ENCODE peak calls at places on chromosomes 7 and 10, in six cellular contexts. I is HepG2, Y is H1, T is GM12878, J is GM12892, S is K562. A is an unnamed sample.

GRCh38 chr10:114876602-114877300 is 55.2 kb downstream of the FHIP2A start:
- DNase-seq in S (peak), I (peak), T (peak), Y (peak), J (peak), A (peak)

GRCh38 chr7:151448261-151449252 is 8.6 kb upstream of the CRYGN start:
- DNase-seq in T (no peak), S (peak), I (peak), J (peak), Y (no peak), A (peak)

GRCh38 chr7:97270280-97270679 is 152.8 kb downstream of the SDHAF3 start:
- DNase-seq in J (no peak), Y (no peak), S (no peak), I (no peak), T (no peak), A (no peak)

GRCh38 chr10:44801383-44802327 is 109.5 kb upstream of the TMEM72 start:
- DNase-seq in I (peak), T (no peak), S (no peak), J (no peak), Y (no peak), A (no peak)

GRCh38 chr7:67311901-67312300 is 315.3 kb downstream of the TYW1 start:
- DNase-seq in I (no peak), J (no peak), S (no peak), Y (no peak), T (no peak), A (no peak)

GRCh38 chr10:62048919-62049636 is 147.6 kb downstream of the ARID5B start:
- DNase-seq in J (no peak), Y (peak), I (peak), T (no peak), S (peak), A (no peak)

GRCh38 chr7:604038-604883 is 84.6 kb upstream of the PDGFA start:
- DNase-seq in T (peak), I (no peak), Y (no peak), S (peak), J (peak), A (peak)

GRCh38 chr7:36299882-36300341 is 89.8 kb upstream of the ANLN start:
- DNase-seq in Y (no peak), J (no peak), T (no peak), I (no peak), S (no peak), A (no peak)

GRCh38 chr10:35127289-35127891 is 744 bp downstream of the CREM start:
- DNase-seq in I (peak), J (no peak), Y (no peak), S (peak), T (no peak), A (no peak)

GRCh38 chr7:83153419-83153818 is 9.3 kb downstream of the PCLO start:
- DNase-seq in T (no peak), S (no peak), Y (no peak), I (no peak), J (no peak), A (no peak)

GRCh38 chr7:126972571-126972970 is 280.2 kb downstream of the GRM8 start:
- DNase-seq in I (no peak), Y (no peak), J (no peak), T (no peak), S (no peak), A (no peak)

GRCh38 chr10:14391342-14391741 is 60.6 kb upstream of the FRMD4A start:
- DNase-seq in I (no peak), Y (no peak), S (no peak), T (no peak), J (no peak), A (no peak)

GRCh38 chr10:131997366-131998049 is 15.8 kb upstream of the BNIP3 start:
- DNase-seq in S (no peak), I (peak), J (no peak), Y (no peak), T (no peak), A (no peak)

GRCh38 chr7:120792091-120792860 is 65.7 kb downstream of the TSPAN12 start:
- DNase-seq in Y (peak), S (peak), J (peak), T (peak), I (peak), A (peak)

GRCh38 chr7:74093671-74094223 is 10.1 kb downstream of the LIMK1 start:
- DNase-seq in S (no peak), T (no peak), I (no peak), Y (no peak), J (no peak), A (no peak)

GRCh38 chr10:114662651-114663217 is 4.7 kb upstream of the ABLIM1 start:
- DNase-seq in S (no peak), J (no peak), T (no peak), Y (no peak), I (no peak), A (no peak)

GRCh38 chr10:121357323-121357835 is 240.9 kb downstream of the FGFR2 start:
- DNase-seq in Y (no peak), T (no peak), J (no peak), S (no peak), I (no peak), A (no peak)

GRCh38 chr7:115387168-115387567 is 465.3 kb downstream of the MDFIC start:
- DNase-seq in T (no peak), I (no peak), S (no peak), Y (no peak), J (no peak), A (no peak)

GRCh38 chr10:60526024-60526585 is 136.4 kb upstream of the ANK3 start:
- DNase-seq in T (no peak), I (no peak), J (no peak), S (no peak), Y (no peak), A (no peak)

GRCh38 chr7:12244694-12245093 is 33.6 kb downstream of the TMEM106B start:
- DNase-seq in Y (no peak), J (no peak), S (no peak), T (no peak), I (no peak), A (no peak)

GRCh38 chr7:29102554-29103151 is 43.7 kb downstream of the CPVL start:
- DNase-seq in I (peak), J (no peak), S (peak), T (no peak), Y (peak), A (no peak)

GRCh38 chr7:46545790-46546189 is 624.7 kb upstream of the IGFBP3 start:
- DNase-seq in T (no peak), J (no peak), S (no peak), Y (no peak), I (peak), A (no peak)

GRCh38 chr7:98165827-98166667 is 45.2 kb upstream of the BHLHA15 start:
- DNase-seq in J (peak), T (no peak), I (peak), Y (peak), S (peak), A (peak)

GRCh38 chr7:157688439-157689268 is 351.9 kb downstream of the DNAJB6 start:
- DNase-seq in S (no peak), T (no peak), Y (no peak), I (no peak), J (no peak), A (no peak)

GRCh38 chr7:101501351-101501750 is 127.7 kb downstream of the MYL10 start:
- DNase-seq in J (no peak), T (no peak), Y (no peak), I (no peak), S (no peak), A (no peak)

GRCh38 chr10:74683621-74684114 is 142.7 kb upstream of the KAT6B start:
- DNase-seq in S (no peak), I (peak), Y (no peak), T (no peak), J (no peak), A (no peak)

GRCh38 chr10:74684462-74684861 is 141.9 kb upstream of the KAT6B start:
- DNase-seq in S (no peak), T (no peak), Y (no peak), J (no peak), I (peak), A (no peak)

GRCh38 chr10:74677951-74678350 is 148.4 kb upstream of the KAT6B start:
- DNase-seq in S (no peak), I (no peak), T (peak), Y (no peak), J (peak), A (no peak)

GRCh38 chr10:74683067-74683466 is 143.3 kb upstream of the KAT6B start:
- DNase-seq in Y (no peak), I (peak), J (no peak), S (no peak), T (no peak), A (no peak)

DNA sequence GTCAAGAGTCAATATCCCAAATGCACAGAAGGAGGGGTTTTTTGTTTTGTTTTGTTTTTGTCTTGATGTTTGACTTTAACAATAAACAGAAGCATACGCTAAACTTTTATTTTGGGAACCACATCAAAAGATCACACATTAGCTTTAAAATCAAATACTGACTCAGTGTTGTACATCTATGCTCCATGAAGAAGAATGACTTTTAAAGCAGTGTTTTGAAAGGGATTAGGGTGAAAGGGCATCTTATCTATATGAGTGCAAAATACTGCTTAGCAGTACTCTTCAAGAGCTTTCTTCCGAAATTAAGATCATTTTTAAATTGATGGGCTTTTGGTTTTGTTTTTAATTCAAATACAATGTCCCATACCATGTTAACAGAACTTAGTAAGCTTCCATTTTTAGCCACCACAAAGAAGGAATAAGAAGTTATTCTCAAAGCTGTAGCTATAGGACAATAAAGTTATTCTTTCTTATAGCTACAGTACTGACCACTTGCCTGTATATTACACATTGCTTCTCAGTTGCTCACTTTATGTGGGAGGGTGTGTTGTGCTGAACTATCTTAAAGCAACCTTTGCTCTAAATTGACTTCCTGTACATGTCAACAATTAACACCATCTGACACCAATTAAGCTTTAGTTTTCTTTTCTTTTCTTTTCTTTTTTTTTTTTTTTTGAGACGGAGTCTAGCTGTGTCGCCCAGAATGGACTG is 144.3 kb upstream of the KAT6B start:
- DNase-seq in J (no peak), Y (no peak), S (no peak), T (no peak), I (no peak), A (no peak)
- TF ChIP-seq TAF1 in J (no peak), Y (no peak), S (no peak), T (no peak), I (no peak), A (no peak)

DNA sequence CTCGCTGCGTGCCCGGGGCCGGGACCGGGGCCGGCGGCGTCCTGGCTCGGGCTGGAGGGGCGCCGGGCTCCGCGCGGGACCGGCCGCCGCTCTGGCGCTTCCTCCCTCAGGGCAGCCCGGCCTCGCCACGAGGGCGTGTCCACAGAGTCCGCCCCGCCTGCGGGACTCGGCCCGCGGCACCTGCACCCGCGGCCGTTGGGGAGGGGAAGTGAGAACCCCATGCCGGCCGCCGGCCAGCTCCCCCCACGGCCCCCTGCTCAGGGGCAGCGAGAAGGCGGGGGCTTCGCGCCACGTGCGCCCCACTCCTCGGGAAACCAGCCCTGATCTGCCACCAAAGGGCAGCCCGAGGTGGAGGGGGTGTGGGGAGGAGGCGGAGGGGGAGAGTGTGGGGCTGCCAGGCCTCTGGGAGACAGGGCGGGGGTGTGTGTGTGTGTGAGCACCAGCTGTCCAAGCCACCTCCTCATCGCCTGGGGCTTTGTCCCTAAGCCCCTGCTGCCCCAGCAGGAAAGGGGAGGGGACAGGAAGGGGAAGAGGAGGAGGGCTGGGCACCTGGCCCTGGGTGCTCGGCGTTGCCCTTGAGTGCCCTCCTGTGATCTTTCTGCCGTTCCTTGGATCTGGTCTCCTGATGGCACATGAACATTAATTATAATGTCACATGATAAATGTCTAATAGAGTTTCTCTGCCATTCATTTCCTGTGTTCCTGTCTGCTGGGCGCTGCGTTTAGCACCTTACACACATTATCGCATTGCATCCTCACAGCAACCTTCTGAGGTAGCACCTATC is at the start of gene PIK3AP1:
- DNase-seq in I (no peak), T (no peak), J (peak), Y (peak), S (peak), A (peak)
- TF ChIP-seq POLR2A in I (no peak), T (peak), J (peak), Y (no peak), S (no peak), A (peak)

GRCh38 chr10:48458662-48459048 is 146.2 kb downstream of the ARHGAP22 start:
- DNase-seq in S (no peak), J (no peak), Y (no peak), I (no peak), T (no peak), A (no peak)

GRCh38 chr10:48457949-48458661 is 146.8 kb downstream of the ARHGAP22 start:
- DNase-seq in S (no peak), I (no peak), J (no peak), T (no peak), Y (no peak), A (no peak)

GRCh38 chr10:48455392-48456151 is 149.1 kb downstream of the MAPK8 start:
- DNase-seq in J (no peak), Y (no peak), S (no peak), I (no peak), T (no peak), A (no peak)

GRCh38 chr10:48456361-48456804 is 148.5 kb downstream of the ARHGAP22 start:
- DNase-seq in I (no peak), S (peak), J (no peak), T (no peak), Y (no peak), A (no peak)

DNA sequence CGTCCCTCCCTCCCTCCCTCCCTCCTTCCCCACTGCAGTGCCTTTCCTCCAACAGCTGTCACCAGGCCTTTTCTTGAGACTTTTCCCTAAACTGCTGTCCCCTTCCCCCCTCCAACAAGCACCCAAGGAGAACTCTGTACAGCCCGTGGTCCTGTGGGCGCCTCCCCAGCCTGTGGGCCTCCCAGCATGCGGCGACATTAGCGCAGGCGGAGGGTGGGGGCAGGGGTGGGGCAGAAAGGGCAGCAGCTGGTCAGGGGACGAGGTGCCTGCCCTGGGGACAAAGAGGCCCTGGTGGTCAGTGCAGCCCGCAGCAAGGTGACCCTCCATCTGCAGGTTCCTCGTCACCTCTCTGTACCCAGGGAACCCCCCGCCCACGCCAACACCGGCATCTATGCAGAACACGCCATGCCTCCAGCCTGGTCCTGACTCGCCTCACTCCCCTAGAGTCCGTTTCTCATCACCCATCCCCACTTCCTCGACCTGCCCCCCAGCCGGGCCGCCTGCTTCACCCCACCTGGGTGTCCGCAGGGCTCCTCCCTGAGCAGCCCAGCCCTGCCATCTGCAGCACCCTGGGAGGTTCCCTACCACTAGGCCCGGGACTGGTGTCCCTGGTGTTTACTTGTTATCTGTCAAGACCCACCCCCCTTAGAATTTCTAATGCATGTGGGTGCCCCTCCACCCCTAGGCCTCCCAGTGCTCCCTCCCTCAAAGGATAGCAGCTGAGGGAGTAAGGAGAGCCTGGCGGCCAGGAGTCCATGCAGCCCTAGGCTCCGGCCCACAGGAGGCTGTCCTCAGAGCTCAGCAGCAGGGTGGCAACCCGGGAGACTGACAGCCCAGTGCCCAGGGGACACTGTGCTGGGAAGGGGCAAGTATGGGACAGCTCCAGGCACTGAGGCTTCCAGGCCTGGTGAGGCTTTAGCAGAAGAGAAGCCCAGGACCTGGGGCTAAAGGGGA is 147.8 kb downstream of the ARHGAP22 start:
- DNase-seq in T (no peak), I (no peak), Y (no peak), J (no peak), S (no peak), A (no peak)
- TF ChIP-seq TAF1 in T (no peak), I (no peak), Y (no peak), J (no peak), S (no peak), A (no peak)

GRCh38 chr7:27188666-27189559 is 3.9 kb upstream of the HOXA11 start:
- DNase-seq in T (no peak), Y (no peak), I (no peak), S (no peak), J (no peak), A (no peak)
- TF ChIP-seq POLR2A in T (no peak), Y (no peak), I (no peak), S (no peak), J (no peak), A (no peak)

DNA sequence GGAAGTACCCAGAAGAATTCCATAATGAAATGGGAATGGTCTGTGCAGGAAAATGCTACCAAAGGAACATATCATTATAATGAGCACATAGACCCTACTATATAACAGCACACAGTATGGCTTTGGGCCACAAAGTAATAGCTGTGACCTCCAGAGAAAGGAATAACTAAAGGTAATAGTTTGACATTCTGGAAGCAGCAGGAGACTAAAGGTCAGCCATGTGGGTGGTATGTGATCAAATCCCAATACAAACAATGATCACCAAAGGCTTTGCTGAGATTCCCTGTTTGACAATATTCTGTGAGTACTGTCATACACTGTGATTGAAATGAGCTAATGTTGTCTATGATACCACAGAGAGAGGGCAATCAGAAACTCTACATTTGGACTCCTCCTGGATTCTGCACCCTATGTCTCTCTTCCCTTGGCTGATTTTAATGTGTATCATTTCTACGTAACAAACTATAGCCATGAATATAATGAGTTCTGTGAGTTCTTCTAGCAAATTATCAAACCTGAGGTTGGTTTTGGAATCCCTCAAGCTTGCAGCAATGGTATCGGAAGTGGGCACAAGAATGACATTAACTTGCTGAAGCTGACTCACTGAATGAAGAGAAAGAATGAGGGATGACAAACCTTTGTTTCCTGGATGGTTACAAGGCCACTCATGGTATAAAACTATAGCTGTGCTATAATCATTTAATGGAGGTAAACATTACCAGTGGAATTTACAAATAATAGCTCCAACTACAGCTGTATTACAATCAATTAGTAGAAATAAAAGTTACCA is 99.6 kb downstream of the JMJD1C start:
- DNase-seq in J (no peak), T (no peak), I (peak), S (no peak), Y (no peak), A (no peak)
- TF ChIP-seq TAF1 in J (no peak), T (no peak), I (no peak), S (no peak), Y (no peak), A (no peak)

GRCh38 chr7:25854608-25855497 is 297.1 kb upstream of the NFE2L3 start:
- DNase-seq in T (no peak), Y (peak), S (peak), J (no peak), I (peak), A (no peak)
- TF ChIP-seq POLR2A in T (no peak), Y (no peak), S (peak), J (no peak), I (no peak), A (no peak)